ENCODE peak calls at places on chromosome 22, in five cellular contexts. F is right atrium auricular region, I is K562, J is AG10803, H is upper lobe of right lung. Y is an unnamed sample.
A peak's percentile ranks its signal among the peaks of the same experiment; 100 is the strongest.

GRCh38 chr22:25908755-25909154 is 166.8 kb downstream of the MYO18B start:
- DNase-seq in F (no peak), I (no peak), J (no peak), H (no peak), Y (no peak)

GRCh38 chr22:28021998-28022660 is 103.1 kb upstream of the PITPNB start:
- DNase-seq in F (peak; percentile 16), I (no peak), J (no peak), H (peak; percentile 52), Y (peak; percentile 12)

GRCh38 chr22:35313311-35314121 is 13.8 kb downstream of the TOM1 start:
- DNase-seq in F (no peak), I (no peak), J (peak; percentile 89), H (peak; percentile 43), Y (no peak)

GRCh38 chr22:35567214-35567792 is 26.7 kb downstream of the RASD2 start:
- DNase-seq in F (no peak), I (no peak), J (no peak), H (no peak), Y (no peak)

GRCh38 chr22:37197451-37198289 is 9.6 kb upstream of the C1QTNF6 start:
- DNase-seq in F (peak; percentile 88), I (no peak), J (peak; percentile 52), H (peak; percentile 76), Y (peak; percentile 40)

GRCh38 chr22:26068571-26068970 is 100.7 kb upstream of the SEZ6L start:
- DNase-seq in F (no peak), I (no peak), J (no peak), H (no peak), Y (no peak)

GRCh38 chr22:39985383-39986045 is 9.2 kb upstream of the FAM83F start:
- DNase-seq in F (no peak), I (no peak), J (no peak), H (peak; percentile 30), Y (no peak)

GRCh38 chr22:39443416-39443815 is 13.4 kb upstream of the MGAT3 start:
- DNase-seq in F (no peak), I (no peak), J (no peak), H (no peak), Y (no peak)

GRCh38 chr22:26398741-26399153 is 30.3 kb upstream of the ASPHD2 start:
- DNase-seq in F (peak; percentile 61), I (peak; percentile 32), J (peak; percentile 78), H (no peak), Y (no peak)

GRCh38 chr22:37021710-37022482 is 2.4 kb downstream of the MPST start:
- DNase-seq in F (no peak), I (peak; percentile 57), J (peak; percentile 42), H (no peak), Y (no peak)

GRCh38 chr22:24553597-24554315 is 1.2 kb downstream of the GUCD1 start:
- DNase-seq in F (no peak), I (no peak), J (peak; percentile 16), H (no peak), Y (no peak)

GRCh38 chr22:20652130-20652529 is 121.8 kb upstream of the SERPIND1 start:
- DNase-seq in F (peak; percentile 13), I (no peak), J (no peak), H (no peak), Y (no peak)

GRCh38 chr22:35785181-35785923 is 67.7 kb downstream of the APOL5 start:
- DNase-seq in F (no peak), I (no peak), J (peak; percentile 71), H (no peak), Y (no peak)

GRCh38 chr22:37020192-37020479 is 594 bp downstream of the MPST start:
- DNase-seq in F (no peak), I (peak; percentile 25), J (peak; percentile 56), H (no peak), Y (no peak)

GRCh38 chr22:37711490-37711889 is 14.6 kb downstream of the TRIOBP start:
- DNase-seq in F (no peak), I (no peak), J (no peak), H (no peak), Y (no peak)

GRCh38 chr22:23521442-23522113 is 58.5 kb downstream of the IGLL1 start:
- DNase-seq in F (peak; percentile 91), I (peak; percentile 93), J (peak; percentile 74), H (peak; percentile 95), Y (peak; percentile 73)

GRCh38 chr22:38944653-38945052 is 12.8 kb upstream of the APOBEC3A start:
- DNase-seq in F (no peak), I (no peak), J (no peak), H (peak; percentile 28), Y (no peak)

GRCh38 chr22:17057959-17058814 is 26.6 kb upstream of the IL17RA start:
- DNase-seq in F (no peak), I (peak; percentile 81), J (peak; percentile 83), H (peak; percentile 69), Y (peak; percentile 39)

GRCh38 chr22:39598017-39598965 is 27.7 kb downstream of the CACNA1I start:
- DNase-seq in F (no peak), I (peak; percentile 97), J (no peak), H (peak; percentile 83), Y (no peak)

GRCh38 chr22:30694638-30695350 is at the start of gene OSBP2:
- DNase-seq in F (no peak), I (peak; percentile 75), J (no peak), H (peak; percentile 76), Y (no peak)

GRCh38 chr22:25759825-25760231 is 17.8 kb downstream of the MYO18B start:
- DNase-seq in F (no peak), I (no peak), J (peak; percentile 93), H (no peak), Y (no peak)

GRCh38 chr22:30485362-30485988 is 13.7 kb upstream of the SEC14L3 start:
- DNase-seq in F (peak; percentile 62), I (peak; percentile 92), J (peak; percentile 44), H (peak; percentile 84), Y (peak; percentile 40)

GRCh38 chr22:29151316-29151715 is 54.4 kb upstream of the EMID1 start:
- DNase-seq in F (no peak), I (no peak), J (no peak), H (no peak), Y (no peak)

GRCh38 chr22:47421846-47422245 is 659.4 kb downstream of the TBC1D22A start:
- DNase-seq in F (no peak), I (no peak), J (no peak), H (no peak), Y (no peak)

GRCh38 chr22:34508797-34509196 is 557.2 kb upstream of the ISX start:
- DNase-seq in F (no peak), I (no peak), J (no peak), H (no peak), Y (no peak)

GRCh38 chr22:26949193-26949592 is 291.8 kb downstream of the MIAT start:
- DNase-seq in F (no peak), I (no peak), J (no peak), H (no peak), Y (no peak)

GRCh38 chr22:27129266-27129665 is 471.9 kb downstream of the MIAT start:
- DNase-seq in F (no peak), I (no peak), J (peak; percentile 89), H (no peak), Y (no peak)

GRCh38 chr22:19385221-19385906 is 46.2 kb downstream of the HIRA start:
- DNase-seq in F (no peak), I (no peak), J (no peak), H (no peak), Y (no peak)

GRCh38 chr22:40666151-40666848 is 13.0 kb upstream of the MCHR1 start:
- DNase-seq in F (no peak), I (no peak), J (peak; percentile 89), H (no peak), Y (no peak)

GRCh38 chr22:24025475-24025874 is 14.4 kb downstream of the CABIN1 start:
- DNase-seq in F (no peak), I (no peak), J (no peak), H (no peak), Y (no peak)

GRCh38 chr22:19169947-19170318 is 8.6 kb downstream of the SLC25A1 start:
- DNase-seq in F (no peak), I (no peak), J (no peak), H (no peak), Y (no peak)

GRCh38 chr22:20661473-20661872 is 112.4 kb upstream of the SERPIND1 start:
- DNase-seq in F (no peak), I (no peak), J (no peak), H (no peak), Y (no peak)

DNA sequence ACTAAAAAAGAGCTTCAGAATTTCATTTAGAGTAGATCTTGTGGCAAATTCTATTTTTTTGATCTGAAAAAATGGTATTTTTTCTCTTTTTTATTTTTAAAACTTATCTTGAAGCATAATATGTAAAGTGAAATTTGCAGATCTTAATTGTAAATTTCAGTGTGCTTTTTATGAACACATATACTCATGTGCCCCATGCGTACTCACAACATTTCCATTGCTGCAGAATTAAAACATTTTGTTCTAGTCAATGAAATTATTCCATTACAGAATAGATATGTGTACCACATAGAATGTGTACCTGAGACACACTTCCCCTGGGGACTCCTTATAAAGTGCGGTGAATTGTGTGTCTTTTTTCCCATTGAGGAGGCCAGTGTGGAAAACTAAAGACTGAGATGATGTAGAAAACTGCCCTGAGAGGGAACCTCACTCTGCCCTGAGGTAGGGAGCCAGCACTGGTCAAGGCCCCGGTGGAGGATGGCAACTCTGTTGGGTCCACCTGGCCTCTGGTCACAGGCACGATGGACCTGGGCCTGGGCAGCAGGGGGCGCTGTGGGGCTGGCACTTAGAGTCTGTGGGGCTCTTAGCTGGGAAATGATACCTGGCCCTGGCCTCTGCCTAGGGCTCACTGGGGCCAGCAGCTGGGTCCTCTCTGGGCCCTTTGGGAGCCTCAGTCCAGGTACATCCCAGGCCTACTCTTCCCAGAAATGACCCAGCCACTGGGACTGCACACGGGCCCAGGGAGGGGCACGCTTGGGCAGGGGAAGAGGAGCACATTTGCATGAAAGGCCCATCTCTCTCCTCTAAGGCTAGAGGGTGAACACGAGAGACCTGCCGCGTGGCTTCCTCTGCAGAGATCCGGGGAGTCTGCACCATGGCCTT is 77.9 kb upstream of the TOP3B start:
- DNase-seq in F (no peak), I (peak; percentile 99), J (no peak), H (peak; percentile 83), Y (no peak)
- TF ChIP-seq CTCF in F (no peak), I (no peak), J (peak; percentile 50), H (peak; percentile 61), Y (no peak)

GRCh38 chr22:48523761-48524160 is 1303.9 kb downstream of the BRD1 start:
- DNase-seq in F (no peak), I (no peak), J (no peak), H (no peak), Y (no peak)
- TF ChIP-seq CTCF in F (no peak), I (no peak), J (no peak), H (no peak), Y (no peak)

DNA sequence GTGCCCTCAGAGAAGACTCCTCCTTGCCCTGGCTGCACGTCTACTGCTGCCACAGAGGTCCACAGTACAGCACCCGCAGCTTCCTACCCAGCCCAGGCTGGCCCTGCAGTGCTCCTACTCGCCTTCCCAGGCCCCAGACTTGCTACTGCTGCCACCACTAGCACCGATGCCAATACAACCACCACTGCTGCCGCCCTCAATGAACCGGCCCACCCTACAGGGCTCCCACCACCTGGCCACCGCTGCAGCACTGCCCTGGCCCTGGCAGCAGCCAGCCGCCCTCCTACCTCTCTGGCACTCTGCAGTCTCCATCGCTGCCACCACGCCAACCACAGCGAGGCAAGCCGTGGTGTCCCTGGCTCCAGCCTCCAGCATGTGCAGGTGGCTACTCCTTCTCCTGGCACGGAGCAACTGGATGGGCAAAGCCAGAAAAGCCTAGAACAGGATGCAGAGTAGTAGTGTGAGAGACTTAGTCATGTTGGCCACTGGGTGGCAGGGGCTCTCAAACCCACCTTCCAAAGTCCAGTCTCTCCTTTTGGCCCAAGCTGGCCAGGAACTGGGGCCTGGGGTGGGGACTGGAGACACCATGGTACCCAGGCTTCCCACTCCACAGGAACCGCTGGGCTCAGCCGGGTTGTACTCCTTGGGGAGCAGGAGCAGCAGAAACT is 39.4 kb downstream of the C22orf42 start:
- DNase-seq in F (no peak), I (no peak), J (no peak), H (no peak), Y (no peak)
- TF ChIP-seq CTCF in F (no peak), I (no peak), J (no peak), H (no peak), Y (no peak)

GRCh38 chr22:50092342-50092741 is 2.5 kb downstream of the MOV10L1 start:
- DNase-seq in F (no peak), I (no peak), J (no peak), H (no peak), Y (no peak)
- TF ChIP-seq CTCF in F (no peak), I (no peak), J (no peak), H (no peak), Y (no peak)

Y was measured in omental fat pad.